ENCODE peak calls at places on chromosomes 6 and 20, in nine cellular contexts. One of them, this sample, is unnamed.

GRCh38 chr6:109853951-109854350 is 124.2 kb upstream of the GPR6 start:
- DNase-seq in glutamatergic neuron: no peak
- DNase-seq in neural crest cell: no peak
- DNase-seq in cardiac muscle cell: no peak
- DNase-seq in mammary epithelial cell: no peak
- DNase-seq in fibroblast of mammary gland: no peak
- DNase-seq in adrenal gland: no peak
- DNase-seq in Calu3: no peak
- DNase-seq in astrocyte of the spinal cord: no peak
- DNase-seq in this sample: no peak

GRCh38 chr6:77340331-77340730 is 123.0 kb downstream of the HTR1B start:
- DNase-seq in glutamatergic neuron: no peak
- DNase-seq in astrocyte of the spinal cord: no peak
- DNase-seq in cardiac muscle cell: no peak
- DNase-seq in adrenal gland: no peak
- DNase-seq in mammary epithelial cell: no peak
- DNase-seq in neural crest cell: no peak
- DNase-seq in fibroblast of mammary gland: no peak
- DNase-seq in Calu3: no peak
- DNase-seq in this sample: no peak

GRCh38 chr6:44268095-44268628 is 2.1 kb upstream of the TMEM151B start:
- DNase-seq in glutamatergic neuron: peak
- DNase-seq in Calu3: peak
- DNase-seq in neural crest cell: peak
- DNase-seq in fibroblast of mammary gland: peak
- DNase-seq in astrocyte of the spinal cord: peak
- DNase-seq in mammary epithelial cell: peak
- DNase-seq in cardiac muscle cell: peak
- DNase-seq in adrenal gland: peak
- DNase-seq in this sample: peak

GRCh38 chr20:35277531-35278395 is at the start of gene MMP24OS:
- DNase-seq in neural crest cell: peak
- DNase-seq in adrenal gland: peak
- DNase-seq in cardiac muscle cell: peak
- DNase-seq in astrocyte of the spinal cord: peak
- DNase-seq in fibroblast of mammary gland: peak
- DNase-seq in Calu3: peak
- DNase-seq in glutamatergic neuron: peak
- DNase-seq in mammary epithelial cell: peak
- DNase-seq in this sample: peak

GRCh38 chr20:2946988-2947961 is 74.0 kb downstream of the PTPRA start:
- DNase-seq in glutamatergic neuron: no peak
- DNase-seq in astrocyte of the spinal cord: peak
- DNase-seq in cardiac muscle cell: peak
- DNase-seq in adrenal gland: no peak
- DNase-seq in fibroblast of mammary gland: peak
- DNase-seq in Calu3: no peak
- DNase-seq in neural crest cell: peak
- DNase-seq in mammary epithelial cell: peak
- DNase-seq in this sample: no peak

GRCh38 chr6:142548571-142548970 is 246.8 kb downstream of the ADGRG6 start:
- DNase-seq in Calu3: no peak
- DNase-seq in adrenal gland: no peak
- DNase-seq in neural crest cell: no peak
- DNase-seq in mammary epithelial cell: no peak
- DNase-seq in fibroblast of mammary gland: no peak
- DNase-seq in cardiac muscle cell: no peak
- DNase-seq in glutamatergic neuron: no peak
- DNase-seq in astrocyte of the spinal cord: no peak
- DNase-seq in this sample: no peak

GRCh38 chr20:35000311-35000921 is 44.7 kb downstream of the MYH7B start:
- DNase-seq in fibroblast of mammary gland: no peak
- DNase-seq in glutamatergic neuron: no peak
- DNase-seq in cardiac muscle cell: no peak
- DNase-seq in adrenal gland: no peak
- DNase-seq in neural crest cell: no peak
- DNase-seq in mammary epithelial cell: no peak
- DNase-seq in astrocyte of the spinal cord: no peak
- DNase-seq in Calu3: no peak
- DNase-seq in this sample: no peak

GRCh38 chr20:63478346-63479302 is 6.2 kb upstream of the KCNQ2 start:
- DNase-seq in astrocyte of the spinal cord: no peak
- DNase-seq in mammary epithelial cell: no peak
- DNase-seq in fibroblast of mammary gland: no peak
- DNase-seq in Calu3: no peak
- DNase-seq in cardiac muscle cell: no peak
- DNase-seq in adrenal gland: no peak
- DNase-seq in glutamatergic neuron: no peak
- DNase-seq in neural crest cell: no peak
- DNase-seq in this sample: no peak

GRCh38 chr6:4853782-4854511 is 77.7 kb downstream of the CDYL start:
- DNase-seq in glutamatergic neuron: no peak
- DNase-seq in adrenal gland: no peak
- DNase-seq in neural crest cell: no peak
- DNase-seq in cardiac muscle cell: no peak
- DNase-seq in fibroblast of mammary gland: peak
- DNase-seq in mammary epithelial cell: peak
- DNase-seq in Calu3: no peak
- DNase-seq in astrocyte of the spinal cord: no peak
- DNase-seq in this sample: peak

GRCh38 chr6:119891638-119892037 is 542.1 kb upstream of the MAN1A1 start:
- DNase-seq in mammary epithelial cell: no peak
- DNase-seq in cardiac muscle cell: no peak
- DNase-seq in neural crest cell: no peak
- DNase-seq in fibroblast of mammary gland: no peak
- DNase-seq in Calu3: no peak
- DNase-seq in astrocyte of the spinal cord: no peak
- DNase-seq in adrenal gland: no peak
- DNase-seq in glutamatergic neuron: no peak
- DNase-seq in this sample: no peak

GRCh38 chr6:41824571-41825569 is 37.4 kb downstream of the TOMM6 start:
- DNase-seq in fibroblast of mammary gland: no peak
- DNase-seq in adrenal gland: no peak
- DNase-seq in cardiac muscle cell: no peak
- DNase-seq in glutamatergic neuron: no peak
- DNase-seq in neural crest cell: no peak
- DNase-seq in Calu3: peak
- DNase-seq in mammary epithelial cell: no peak
- DNase-seq in astrocyte of the spinal cord: peak
- DNase-seq in this sample: no peak

GRCh38 chr6:166650824-166651223 is 23.8 kb upstream of the RPS6KA2 start:
- DNase-seq in cardiac muscle cell: no peak
- DNase-seq in adrenal gland: no peak
- DNase-seq in neural crest cell: no peak
- DNase-seq in fibroblast of mammary gland: no peak
- DNase-seq in mammary epithelial cell: no peak
- DNase-seq in astrocyte of the spinal cord: no peak
- DNase-seq in glutamatergic neuron: no peak
- DNase-seq in Calu3: no peak
- DNase-seq in this sample: no peak

GRCh38 chr20:51893723-51894122 is 91.4 kb upstream of the SALL4 start:
- DNase-seq in mammary epithelial cell: no peak
- DNase-seq in adrenal gland: no peak
- DNase-seq in astrocyte of the spinal cord: no peak
- DNase-seq in glutamatergic neuron: no peak
- DNase-seq in fibroblast of mammary gland: no peak
- DNase-seq in Calu3: no peak
- DNase-seq in neural crest cell: no peak
- DNase-seq in cardiac muscle cell: no peak
- DNase-seq in this sample: no peak

GRCh38 chr6:17585766-17586502 is 14.2 kb upstream of the FAM8A1 start:
- DNase-seq in Calu3: peak
- DNase-seq in glutamatergic neuron: no peak
- DNase-seq in mammary epithelial cell: peak
- DNase-seq in neural crest cell: no peak
- DNase-seq in astrocyte of the spinal cord: no peak
- DNase-seq in adrenal gland: no peak
- DNase-seq in fibroblast of mammary gland: no peak
- DNase-seq in cardiac muscle cell: no peak
- DNase-seq in this sample: no peak
- TF ChIP-seq CTCF in Calu3: peak
- TF ChIP-seq CTCF in glutamatergic neuron: peak
- TF ChIP-seq CTCF in mammary epithelial cell: peak
- TF ChIP-seq CTCF in neural crest cell: peak
- TF ChIP-seq CTCF in astrocyte of the spinal cord: peak
- TF ChIP-seq CTCF in adrenal gland: no peak
- TF ChIP-seq CTCF in fibroblast of mammary gland: no peak
- TF ChIP-seq CTCF in cardiac muscle cell: no peak
- TF ChIP-seq CTCF in this sample: no peak

DNA sequence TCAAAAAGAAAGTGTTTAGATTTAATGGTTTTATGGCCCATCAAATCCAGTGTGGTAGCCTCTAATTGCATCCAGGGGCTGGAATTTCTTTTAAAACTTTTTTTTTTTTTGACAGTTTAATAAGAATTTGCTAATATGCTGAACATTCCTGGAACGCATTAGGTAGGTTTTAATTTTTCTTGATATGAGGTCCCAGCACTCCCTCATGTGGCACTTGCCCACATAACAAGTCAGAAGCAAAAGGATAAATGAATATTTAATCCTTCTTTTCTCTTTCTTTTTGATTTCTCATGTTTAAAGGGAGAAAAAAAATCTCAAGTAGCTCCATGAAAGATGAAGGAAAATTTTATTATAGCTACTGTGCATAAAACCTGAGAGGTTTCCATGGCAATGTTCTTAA is 13.5 kb downstream of the HAO1 start:
- DNase-seq in glutamatergic neuron: no peak
- DNase-seq in fibroblast of mammary gland: peak
- DNase-seq in adrenal gland: no peak
- DNase-seq in mammary epithelial cell: no peak
- DNase-seq in astrocyte of the spinal cord: peak
- DNase-seq in neural crest cell: no peak
- DNase-seq in Calu3: peak
- DNase-seq in cardiac muscle cell: peak
- DNase-seq in this sample: peak
- TF ChIP-seq CTCF in glutamatergic neuron: no peak
- TF ChIP-seq CTCF in fibroblast of mammary gland: peak
- TF ChIP-seq CTCF in adrenal gland: no peak
- TF ChIP-seq CTCF in mammary epithelial cell: peak
- TF ChIP-seq CTCF in astrocyte of the spinal cord: peak
- TF ChIP-seq CTCF in neural crest cell: peak
- TF ChIP-seq CTCF in Calu3: no peak
- TF ChIP-seq CTCF in cardiac muscle cell: peak
- TF ChIP-seq CTCF in this sample: peak

DNA sequence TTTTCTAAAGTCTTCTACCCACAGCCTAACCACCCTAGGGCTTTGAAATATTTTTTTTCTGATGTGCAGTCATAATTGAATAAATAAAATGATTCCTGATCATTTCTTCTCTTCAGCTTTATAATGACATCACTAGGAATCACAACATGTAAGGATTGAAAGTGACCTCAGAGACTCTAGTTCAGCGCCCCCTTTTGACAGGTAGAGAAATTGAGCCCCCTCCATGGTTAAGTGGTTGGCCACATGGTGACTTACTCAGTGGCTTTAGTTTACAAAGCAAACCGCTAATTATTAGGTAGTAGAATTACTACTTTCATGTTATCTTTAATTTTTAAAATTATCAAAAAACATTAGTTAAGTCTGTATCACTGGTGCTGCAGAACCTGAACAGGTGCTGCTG is 13.3 kb upstream of the SLC2A12 start:
- DNase-seq in astrocyte of the spinal cord: no peak
- DNase-seq in Calu3: peak
- DNase-seq in fibroblast of mammary gland: peak
- DNase-seq in glutamatergic neuron: no peak
- DNase-seq in cardiac muscle cell: peak
- DNase-seq in neural crest cell: no peak
- DNase-seq in mammary epithelial cell: no peak
- DNase-seq in adrenal gland: no peak
- DNase-seq in this sample: peak
- TF ChIP-seq CTCF in astrocyte of the spinal cord: peak
- TF ChIP-seq CTCF in Calu3: no peak
- TF ChIP-seq CTCF in fibroblast of mammary gland: peak
- TF ChIP-seq CTCF in glutamatergic neuron: peak
- TF ChIP-seq CTCF in cardiac muscle cell: peak
- TF ChIP-seq CTCF in neural crest cell: peak
- TF ChIP-seq CTCF in mammary epithelial cell: peak
- TF ChIP-seq CTCF in adrenal gland: no peak
- TF ChIP-seq CTCF in this sample: peak

GRCh38 chr6:15880262-15880973 is 217.6 kb upstream of the DTNBP1 start:
- DNase-seq in astrocyte of the spinal cord: no peak
- DNase-seq in Calu3: no peak
- DNase-seq in fibroblast of mammary gland: no peak
- DNase-seq in neural crest cell: no peak
- DNase-seq in glutamatergic neuron: no peak
- DNase-seq in mammary epithelial cell: no peak
- DNase-seq in cardiac muscle cell: no peak
- DNase-seq in adrenal gland: no peak
- DNase-seq in this sample: no peak
- TF ChIP-seq CTCF in astrocyte of the spinal cord: no peak
- TF ChIP-seq CTCF in Calu3: no peak
- TF ChIP-seq CTCF in fibroblast of mammary gland: no peak
- TF ChIP-seq CTCF in neural crest cell: no peak
- TF ChIP-seq CTCF in glutamatergic neuron: no peak
- TF ChIP-seq CTCF in mammary epithelial cell: no peak
- TF ChIP-seq CTCF in cardiac muscle cell: no peak
- TF ChIP-seq CTCF in adrenal gland: no peak
- TF ChIP-seq CTCF in this sample: no peak